ENCODE peak calls at places on chromosomes 1 and 21, in seven cellular contexts. One of them, this sample, is unnamed.

GRCh38 chr1:10733967-10734366 is 62.5 kb downstream of the CASZ1 start:
- DNase-seq in transverse colon: no peak
- DNase-seq in A549: no peak
- DNase-seq in ovary: no peak
- DNase-seq in suprapubic skin: no peak
- DNase-seq in tibial nerve: no peak
- DNase-seq in stomach: no peak
- DNase-seq in this sample: no peak

GRCh38 chr1:83097715-83098613 is 901.0 kb downstream of the TTLL7 start:
- DNase-seq in A549: no peak
- DNase-seq in ovary: no peak
- DNase-seq in suprapubic skin: no peak
- DNase-seq in stomach: no peak
- DNase-seq in transverse colon: no peak
- DNase-seq in tibial nerve: no peak
- DNase-seq in this sample: no peak

GRCh38 chr1:150221552-150221951 is 14.4 kb downstream of the ANP32E start:
- DNase-seq in suprapubic skin: no peak
- DNase-seq in tibial nerve: no peak
- DNase-seq in transverse colon: no peak
- DNase-seq in A549: peak; percentile 44
- DNase-seq in ovary: no peak
- DNase-seq in stomach: no peak
- DNase-seq in this sample: no peak

GRCh38 chr1:98939471-98939870 is 65.2 kb downstream of the PLPPR5 start:
- DNase-seq in tibial nerve: no peak
- DNase-seq in suprapubic skin: no peak
- DNase-seq in stomach: no peak
- DNase-seq in A549: no peak
- DNase-seq in transverse colon: no peak
- DNase-seq in ovary: no peak
- DNase-seq in this sample: no peak

GRCh38 chr1:19813651-19813960 is 1.5 kb downstream of the RNF186 start:
- DNase-seq in stomach: no peak
- DNase-seq in ovary: no peak
- DNase-seq in tibial nerve: no peak
- DNase-seq in transverse colon: no peak
- DNase-seq in A549: no peak
- DNase-seq in suprapubic skin: no peak
- DNase-seq in this sample: no peak

GRCh38 chr21:33208534-33208933 is 21.2 kb upstream of the IFNAR2 start:
- DNase-seq in stomach: no peak
- DNase-seq in A549: peak; percentile 47
- DNase-seq in ovary: no peak
- DNase-seq in tibial nerve: no peak
- DNase-seq in transverse colon: no peak
- DNase-seq in suprapubic skin: no peak
- DNase-seq in this sample: no peak

GRCh38 chr21:31111093-31111492 is 72.8 kb upstream of the KRTAP19-8 start:
- DNase-seq in stomach: no peak
- DNase-seq in tibial nerve: no peak
- DNase-seq in suprapubic skin: no peak
- DNase-seq in transverse colon: no peak
- DNase-seq in ovary: no peak
- DNase-seq in A549: no peak
- DNase-seq in this sample: no peak

GRCh38 chr1:223147409-223147808 is 4.4 kb upstream of the TLR5 start:
- DNase-seq in transverse colon: no peak
- DNase-seq in stomach: no peak
- DNase-seq in A549: no peak
- DNase-seq in ovary: no peak
- DNase-seq in tibial nerve: no peak
- DNase-seq in suprapubic skin: no peak
- DNase-seq in this sample: no peak

GRCh38 chr1:244881552-244882280 is 17.4 kb upstream of the HNRNPU start:
- DNase-seq in ovary: no peak
- DNase-seq in suprapubic skin: no peak
- DNase-seq in tibial nerve: no peak
- DNase-seq in transverse colon: no peak
- DNase-seq in stomach: no peak
- DNase-seq in A549: no peak
- DNase-seq in this sample: no peak

GRCh38 chr1:227793948-227794812 is 21.3 kb upstream of the PRSS38 start:
- DNase-seq in suprapubic skin: peak; percentile 77
- DNase-seq in transverse colon: no peak
- DNase-seq in A549: no peak
- DNase-seq in tibial nerve: peak; percentile 42
- DNase-seq in ovary: peak; percentile 78
- DNase-seq in stomach: no peak
- DNase-seq in this sample: peak; percentile 86

GRCh38 chr1:177383715-177384114 is 213.0 kb downstream of the BRINP2 start:
- DNase-seq in suprapubic skin: no peak
- DNase-seq in tibial nerve: no peak
- DNase-seq in ovary: no peak
- DNase-seq in stomach: no peak
- DNase-seq in transverse colon: no peak
- DNase-seq in A549: no peak
- DNase-seq in this sample: no peak

GRCh38 chr1:79819140-79819539 is 812.6 kb upstream of the ADGRL4 start:
- DNase-seq in tibial nerve: no peak
- DNase-seq in A549: no peak
- DNase-seq in stomach: no peak
- DNase-seq in transverse colon: no peak
- DNase-seq in ovary: no peak
- DNase-seq in suprapubic skin: no peak
- DNase-seq in this sample: no peak

GRCh38 chr1:58447891-58448290 is 98.6 kb downstream of the OMA1 start:
- DNase-seq in stomach: no peak
- DNase-seq in transverse colon: no peak
- DNase-seq in A549: no peak
- DNase-seq in ovary: no peak
- DNase-seq in tibial nerve: no peak
- DNase-seq in suprapubic skin: no peak
- DNase-seq in this sample: no peak

GRCh38 chr1:105137543-105138444 is 1388.1 kb downstream of the AMY1C start:
- DNase-seq in A549: peak; percentile 16
- DNase-seq in suprapubic skin: no peak
- DNase-seq in stomach: no peak
- DNase-seq in transverse colon: no peak
- DNase-seq in tibial nerve: no peak
- DNase-seq in ovary: peak; percentile 38
- DNase-seq in this sample: no peak

GRCh38 chr1:248748211-248748610 is 7.3 kb downstream of the LYPD8 start:
- DNase-seq in A549: no peak
- DNase-seq in ovary: no peak
- DNase-seq in stomach: no peak
- DNase-seq in transverse colon: no peak
- DNase-seq in tibial nerve: no peak
- DNase-seq in suprapubic skin: no peak
- DNase-seq in this sample: no peak

GRCh38 chr1:64266941-64267340 is 63.5 kb downstream of the UBE2U start:
- DNase-seq in tibial nerve: no peak
- DNase-seq in stomach: no peak
- DNase-seq in A549: no peak
- DNase-seq in suprapubic skin: no peak
- DNase-seq in ovary: no peak
- DNase-seq in transverse colon: no peak
- DNase-seq in this sample: no peak

GRCh38 chr1:76870037-76870436 is 2.8 kb downstream of the ST6GALNAC5 start:
- DNase-seq in stomach: no peak
- DNase-seq in transverse colon: no peak
- DNase-seq in A549: no peak
- DNase-seq in suprapubic skin: no peak
- DNase-seq in ovary: no peak
- DNase-seq in tibial nerve: no peak
- DNase-seq in this sample: no peak

GRCh38 chr1:2972011-2972878 is 49.0 kb upstream of the ACTRT2 start:
- DNase-seq in ovary: no peak
- DNase-seq in stomach: no peak
- DNase-seq in suprapubic skin: peak; percentile 49
- DNase-seq in A549: no peak
- DNase-seq in transverse colon: no peak
- DNase-seq in tibial nerve: no peak
- DNase-seq in this sample: peak; percentile 66

GRCh38 chr1:212977781-212978645 is 27.7 kb downstream of the VASH2 start:
- DNase-seq in stomach: peak; percentile 5
- DNase-seq in ovary: no peak
- DNase-seq in A549: no peak
- DNase-seq in suprapubic skin: no peak
- DNase-seq in transverse colon: no peak
- DNase-seq in tibial nerve: no peak
- DNase-seq in this sample: no peak
- TF ChIP-seq EP300 in stomach: no peak
- TF ChIP-seq EP300 in ovary: no peak
- TF ChIP-seq EP300 in A549: no peak
- TF ChIP-seq EP300 in suprapubic skin: no peak
- TF ChIP-seq EP300 in transverse colon: no peak
- TF ChIP-seq EP300 in tibial nerve: no peak
- TF ChIP-seq EP300 in this sample: no peak

DNA sequence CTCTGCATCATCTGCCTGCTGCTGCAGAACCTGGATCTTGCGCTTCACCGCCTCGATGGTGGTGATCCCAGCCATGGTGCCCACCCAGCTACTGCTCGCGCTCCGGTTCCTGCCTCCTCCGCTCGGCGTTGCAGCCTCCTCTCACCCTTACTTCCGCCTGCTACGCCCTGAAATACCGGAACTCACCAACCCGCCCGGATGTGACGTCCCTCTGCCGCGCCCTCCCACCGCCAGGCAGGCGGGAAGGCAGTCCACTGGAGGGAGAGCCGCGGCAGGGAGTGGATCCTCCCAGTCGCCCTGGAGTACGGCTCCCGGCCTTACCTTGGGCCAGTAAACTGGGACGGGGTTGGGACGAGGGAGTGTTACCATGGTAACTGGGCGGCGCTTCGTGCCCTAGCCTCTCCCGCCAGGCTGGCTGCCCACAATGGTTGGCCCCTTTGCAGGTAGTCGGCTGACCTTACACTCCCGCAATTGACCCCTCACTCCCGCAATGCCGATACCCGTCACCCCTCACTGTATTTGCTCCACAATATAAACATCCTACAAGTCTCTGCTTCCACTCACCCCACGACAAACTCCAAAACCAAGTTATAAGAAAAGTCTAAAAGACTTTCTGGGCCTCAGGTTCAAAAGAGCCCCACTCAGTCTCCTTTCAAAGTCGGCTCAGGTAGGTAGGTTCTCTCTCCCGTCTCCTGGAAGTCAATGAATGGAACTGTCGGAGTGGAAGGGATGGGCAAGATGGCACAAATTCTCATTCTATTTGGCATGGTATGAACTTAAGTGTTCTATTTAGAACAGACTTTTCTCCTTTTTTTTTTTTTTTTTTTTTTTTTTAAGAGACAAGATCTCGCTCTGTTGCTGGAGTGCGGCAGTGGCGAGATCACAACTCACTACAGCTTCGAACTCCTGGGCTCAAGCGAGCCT is 8.6 kb downstream of the TPM3 start:
- DNase-seq in ovary: peak; percentile 94
- DNase-seq in suprapubic skin: peak; percentile 98
- DNase-seq in tibial nerve: peak; percentile 94
- DNase-seq in transverse colon: peak; percentile 99
- DNase-seq in A549: peak; percentile 99
- DNase-seq in stomach: peak; percentile 98
- DNase-seq in this sample: peak; percentile 98
- TF ChIP-seq EP300 in ovary: peak; percentile 24
- TF ChIP-seq EP300 in suprapubic skin: peak; percentile 16
- TF ChIP-seq EP300 in tibial nerve: peak; percentile 99
- TF ChIP-seq EP300 in transverse colon: peak; percentile 58
- TF ChIP-seq EP300 in A549: no peak
- TF ChIP-seq EP300 in stomach: no peak
- TF ChIP-seq EP300 in this sample: no peak

DNA sequence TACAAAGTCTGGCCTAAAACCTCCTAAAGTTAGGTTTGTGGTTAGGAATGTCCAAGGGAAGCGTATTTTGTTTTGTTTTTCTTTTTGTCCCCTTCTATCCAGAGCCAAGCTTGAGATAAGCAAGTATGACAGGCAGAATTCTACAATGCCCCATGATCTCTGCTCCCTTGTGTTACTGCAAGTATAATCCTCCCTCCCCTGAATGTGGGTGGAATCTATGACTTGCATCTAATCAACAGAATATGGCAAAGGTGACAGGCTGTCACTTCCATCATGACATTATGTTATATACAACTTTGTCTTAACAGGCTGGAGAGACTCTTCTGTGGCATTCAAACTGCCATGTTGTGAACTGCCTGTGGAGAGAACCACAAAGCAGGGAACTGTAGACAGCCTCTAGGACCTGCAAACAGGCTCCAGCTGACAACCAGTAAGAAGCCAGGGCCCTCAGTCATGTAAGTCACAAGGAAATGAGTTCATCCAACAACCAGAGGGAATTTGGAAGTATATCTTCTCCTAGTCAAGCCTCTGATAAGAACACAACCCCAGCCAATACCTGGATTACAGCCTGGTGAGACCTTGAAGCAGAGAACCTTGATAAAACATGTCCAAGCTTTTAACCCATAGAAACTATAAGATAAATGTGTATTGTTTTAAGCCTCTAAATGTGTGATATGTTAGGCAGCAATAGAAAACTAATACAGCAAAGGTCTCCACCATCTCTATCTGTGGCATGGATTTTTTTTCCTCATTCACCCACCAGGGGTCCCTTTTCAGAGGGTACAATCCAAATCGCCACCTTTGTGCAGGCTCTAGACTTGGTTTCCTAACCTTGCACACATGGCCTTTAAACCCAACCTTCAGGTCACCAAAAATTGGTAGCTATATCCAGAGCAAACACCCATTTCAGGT is 5.7 kb upstream of the C1orf162 start:
- DNase-seq in transverse colon: no peak
- DNase-seq in ovary: no peak
- DNase-seq in suprapubic skin: no peak
- DNase-seq in tibial nerve: no peak
- DNase-seq in A549: no peak
- DNase-seq in stomach: no peak
- DNase-seq in this sample: no peak
- TF ChIP-seq EP300 in transverse colon: no peak
- TF ChIP-seq EP300 in ovary: no peak
- TF ChIP-seq EP300 in suprapubic skin: no peak
- TF ChIP-seq EP300 in tibial nerve: no peak
- TF ChIP-seq EP300 in A549: no peak
- TF ChIP-seq EP300 in stomach: no peak
- TF ChIP-seq EP300 in this sample: no peak

DNA sequence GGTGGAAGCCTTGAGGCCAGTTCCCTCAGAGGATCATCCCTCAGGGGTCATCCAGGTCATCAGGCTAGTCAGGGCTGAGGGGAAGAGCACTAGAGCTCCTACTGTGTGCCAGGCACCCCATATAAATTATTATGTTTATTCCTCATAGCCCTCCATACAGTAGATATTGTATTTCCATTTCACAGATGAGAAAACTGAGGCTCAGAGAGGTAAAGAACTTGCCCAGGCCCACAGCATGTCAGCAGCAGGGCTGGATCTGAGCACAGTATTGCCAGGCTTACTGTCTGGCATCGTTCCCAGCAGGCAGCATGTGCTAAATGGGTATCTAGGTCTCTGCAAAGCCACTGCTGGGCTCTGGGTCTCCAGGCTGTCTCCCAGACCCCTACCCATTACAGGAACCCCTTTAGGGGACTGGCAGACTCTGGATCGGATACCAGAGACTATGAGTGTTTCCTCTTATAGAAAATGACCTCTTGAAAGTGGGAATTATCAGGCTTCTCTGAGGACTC is 153.3 kb downstream of the PTPRU start:
- DNase-seq in A549: no peak
- DNase-seq in ovary: no peak
- DNase-seq in transverse colon: no peak
- DNase-seq in suprapubic skin: no peak
- DNase-seq in tibial nerve: no peak
- DNase-seq in stomach: no peak
- DNase-seq in this sample: no peak
- TF ChIP-seq EP300 in A549: no peak
- TF ChIP-seq EP300 in ovary: no peak
- TF ChIP-seq EP300 in transverse colon: no peak
- TF ChIP-seq EP300 in suprapubic skin: no peak
- TF ChIP-seq EP300 in tibial nerve: no peak
- TF ChIP-seq EP300 in stomach: no peak
- TF ChIP-seq EP300 in this sample: no peak

This sample was measured in sigmoid colon.